ENCODE peak calls at places on chromosomes 6 and 20, in eight cellular contexts. Q, M, E, K, Z, X, J and A are unnamed samples.

GRCh38 chr6:136123464-136123863 is 126.6 kb downstream of the MTFR2 start:
- DNase-seq in M (peak; percentile 73), X (peak; percentile 73), K (no peak), J (peak; percentile 23), E (no peak), Z (no peak), Q (peak; percentile 36), A (no peak)

GRCh38 chr6:51571168-51571567 is 516.2 kb downstream of the PKHD1 start:
- DNase-seq in K (no peak), M (no peak), E (no peak), Z (no peak), J (no peak), X (no peak), Q (no peak), A (no peak)

GRCh38 chr6:17842014-17842776 is 135.5 kb upstream of the NUP153 start:
- DNase-seq in K (no peak), Q (no peak), J (no peak), M (no peak), X (no peak), E (peak; percentile 33), Z (no peak), A (peak; percentile 24)

GRCh38 chr20:43963872-43964791 is 49.5 kb downstream of the TOX2 start:
- DNase-seq in Z (no peak), M (peak; percentile 49), E (no peak), K (no peak), X (peak; percentile 66), J (peak; percentile 88), Q (no peak), A (peak; percentile 32)

GRCh38 chr6:88349511-88349910 is 183.4 kb upstream of the CNR1 start:
- DNase-seq in X (peak; percentile 67), K (no peak), Z (no peak), E (no peak), J (no peak), M (no peak), Q (peak; percentile 51), A (no peak)

GRCh38 chr6:41546866-41547798 is 951 bp downstream of the FOXP4 start:
- DNase-seq in J (peak; percentile 54), X (peak; percentile 83), M (peak; percentile 30), Z (no peak), K (peak; percentile 40), E (peak; percentile 81), Q (peak; percentile 31), A (peak; percentile 84)

GRCh38 chr20:62768815-62769287 is 27.4 kb upstream of the MRGBP start:
- DNase-seq in E (no peak), M (peak; percentile 61), K (no peak), X (peak; percentile 40), Z (no peak), Q (peak; percentile 25), J (no peak), A (no peak)

GRCh38 chr6:151609146-151609962 is 115.5 kb downstream of the CCDC170 start:
- DNase-seq in J (no peak), Q (no peak), M (no peak), E (no peak), K (no peak), Z (no peak), X (no peak), A (no peak)

GRCh38 chr6:154341326-154341725 is 15.3 kb downstream of the IPCEF1 start:
- DNase-seq in Q (no peak), E (no peak), Z (no peak), J (no peak), X (no peak), M (no peak), K (no peak), A (no peak)

GRCh38 chr20:55880361-55880760 is 125.0 kb downstream of the CBLN4 start:
- DNase-seq in E (no peak), K (no peak), Z (no peak), Q (no peak), J (no peak), X (no peak), M (no peak), A (no peak)

GRCh38 chr6:36054415-36054814 is 26.8 kb downstream of the MAPK14 start:
- DNase-seq in Z (no peak), E (no peak), M (peak; percentile 48), K (no peak), X (peak; percentile 37), Q (no peak), J (no peak), A (no peak)

GRCh38 chr6:36629792-36630191 is 35.6 kb downstream of the SRSF3 start:
- DNase-seq in Z (no peak), M (no peak), J (no peak), Q (no peak), E (no peak), X (no peak), K (no peak), A (no peak)

GRCh38 chr20:13492001-13492480 is 146.7 kb downstream of the TASP1 start:
- DNase-seq in K (peak; percentile 68), Q (no peak), J (peak; percentile 40), M (peak; percentile 72), X (peak; percentile 82), E (no peak), Z (peak; percentile 55), A (peak; percentile 65)
- H3K4me3 ChIP-seq in K (no peak overlapping the region), Q (no peak overlapping the region), J (no peak overlapping the region), M (no peak overlapping the region), X (peak overlapping the region; percentile 54), E (no peak overlapping the region), Z (no peak overlapping the region), A (no peak overlapping the region)

DNA sequence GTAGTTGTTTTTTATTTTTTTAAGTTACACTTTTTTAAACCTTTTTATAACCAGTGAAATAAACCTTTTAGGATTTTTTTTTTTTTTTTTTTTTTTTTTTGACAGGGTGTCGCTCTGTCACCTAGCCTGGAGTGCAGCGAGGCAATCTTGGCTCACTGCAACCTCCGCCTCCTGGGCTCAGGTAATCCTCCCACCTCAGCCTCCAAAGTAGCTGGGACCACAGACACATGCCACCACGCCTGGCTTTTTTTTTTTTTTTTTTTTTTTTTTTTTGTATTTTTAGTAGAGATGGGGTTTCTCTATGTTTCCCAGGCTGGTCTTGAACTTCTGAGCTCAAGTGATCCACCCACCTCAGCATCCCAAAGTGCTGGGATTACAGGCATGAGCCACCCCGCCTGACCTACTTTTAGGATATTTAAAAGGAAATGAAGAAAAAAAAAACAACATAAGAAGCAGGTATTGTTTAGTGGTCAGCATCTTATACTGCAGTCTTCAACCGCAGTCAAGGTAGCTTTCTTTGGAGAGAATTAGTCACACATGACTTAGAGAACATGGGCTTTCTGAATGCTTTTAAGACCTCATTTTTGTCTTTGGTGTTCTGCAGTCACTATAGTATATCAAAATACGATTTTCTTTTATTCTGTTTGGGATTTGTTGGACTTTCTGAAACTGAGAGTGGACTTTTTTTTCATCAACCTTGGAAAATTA is 1.6 kb downstream of the POLR1H start:
- DNase-seq in K (no peak), M (no peak), Q (no peak), Z (no peak), X (no peak), E (no peak), J (no peak), A (no peak)
- H3K4me1 ChIP-seq in K (peaks cover 13% of the 10 kb centered on the region), M (peaks cover 3% of the 10 kb centered on the region), Q (peaks cover 26% of the 10 kb centered on the region), Z (no peaks in the 10 kb centered on the region), X (peaks cover 16% of the 10 kb centered on the region), E (peaks cover 14% of the 10 kb centered on the region), J (peaks cover 5% of the 10 kb centered on the region), A (peaks cover 2% of the 10 kb centered on the region)

DNA sequence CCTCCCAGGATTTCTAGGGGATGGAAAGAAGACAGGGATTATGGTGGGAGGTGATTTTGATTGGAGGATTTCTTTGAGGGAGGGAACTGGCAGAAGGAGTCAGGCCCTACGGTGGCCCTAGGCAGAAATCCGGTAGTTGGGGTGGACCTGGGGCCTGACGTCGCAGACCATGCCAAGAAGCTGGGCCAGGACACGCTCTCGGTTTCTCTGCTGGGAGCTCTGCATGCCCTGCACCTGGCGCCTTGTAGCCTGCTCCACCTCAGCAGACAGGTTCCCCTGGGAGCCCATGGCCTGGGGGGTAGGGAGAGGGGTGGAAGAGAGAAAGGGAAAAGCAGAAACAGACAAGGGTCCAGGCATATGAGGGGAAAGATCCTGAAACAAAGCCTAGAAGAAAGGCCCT is 1.1 kb downstream of the ATP6V1G2 start:
- DNase-seq in Q (no peak), J (no peak), Z (no peak), X (no peak), M (no peak), K (no peak), E (no peak), A (no peak)
- H3K9ac ChIP-seq in Q (no peak overlapping the region), J (peak overlapping the region; percentile 95), Z (peak overlapping the region; percentile 76), X (no peak overlapping the region), M (no peak overlapping the region), K (no peak overlapping the region), E (peak overlapping the region; percentile 33), A (no peak overlapping the region)

DNA sequence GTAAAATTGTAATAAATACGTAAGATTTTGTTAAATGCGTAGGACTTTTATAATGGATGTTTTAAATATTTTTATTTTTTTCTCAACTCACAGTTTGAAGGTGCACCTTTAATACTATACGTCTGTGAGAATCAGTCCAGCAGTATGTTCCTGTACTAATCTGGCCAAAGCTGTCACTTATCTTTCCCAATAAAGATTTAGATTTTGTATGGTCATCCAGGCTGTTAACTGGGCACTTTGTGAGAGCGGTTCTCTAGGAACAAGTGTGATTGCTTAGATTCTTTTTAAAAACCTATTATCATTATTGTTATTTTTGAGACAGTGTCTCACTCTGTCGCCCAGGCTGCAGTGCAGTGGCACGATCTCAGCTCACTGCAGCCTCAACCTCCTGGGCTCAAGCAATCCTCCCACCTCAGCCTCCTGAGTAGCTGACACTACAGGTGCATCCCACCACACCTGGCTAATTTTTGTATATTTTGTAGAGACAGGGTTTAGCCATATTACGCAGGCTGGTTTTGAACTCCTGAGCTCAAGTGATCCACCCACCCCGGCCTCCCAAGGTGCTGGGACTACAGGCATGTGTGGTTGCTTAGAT is 1.7 kb downstream of the DCBLD1 start:
- DNase-seq in K (no peak), Q (peak; percentile 12), M (no peak), J (no peak), X (no peak), E (no peak), Z (no peak), A (no peak)
- H3K4me3 ChIP-seq in K (peak overlapping the region; percentile 67), Q (peak overlapping the region; percentile 92), M (peak overlapping the region; percentile 98), J (peak overlapping the region; percentile 92), X (peak overlapping the region; percentile 77), E (peak overlapping the region; percentile 76), Z (peak overlapping the region; percentile 70), A (peak overlapping the region; percentile 97)

DNA sequence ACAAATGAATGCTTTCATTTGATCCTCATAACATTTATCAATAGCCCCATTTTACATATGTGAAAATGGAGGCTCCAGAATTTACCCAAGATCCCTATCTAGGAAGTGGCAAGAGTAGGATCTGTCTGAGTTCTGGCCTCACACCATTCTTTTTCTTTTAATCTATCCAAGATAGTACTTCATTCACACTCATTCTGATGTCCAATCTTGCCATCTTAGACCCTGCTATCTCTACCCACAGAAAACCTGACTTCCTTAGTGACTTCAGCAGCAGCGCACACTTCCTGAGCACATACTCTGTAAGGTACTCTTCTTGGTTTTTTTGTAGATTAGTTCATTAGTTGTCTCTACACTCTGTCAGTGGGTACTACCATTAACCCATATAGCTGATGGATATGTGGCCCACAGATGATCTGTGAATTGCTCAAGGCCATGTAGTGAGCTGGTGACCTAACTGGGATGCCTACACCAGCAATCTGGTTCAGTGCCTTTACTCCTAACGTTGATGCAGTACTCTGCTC is 36.3 kb downstream of the COX4I2 start:
- DNase-seq in E (no peak), K (no peak), J (no peak), M (no peak), Z (no peak), Q (no peak), X (no peak), A (no peak)
- H3K4me1 ChIP-seq in E (peaks cover 91% of the 10 kb centered on the region), K (peaks cover 10% of the 10 kb centered on the region), J (peaks cover 53% of the 10 kb centered on the region), M (peaks cover 45% of the 10 kb centered on the region), Z (peaks cover 3% of the 10 kb centered on the region), Q (peaks cover 54% of the 10 kb centered on the region), X (peaks cover 29% of the 10 kb centered on the region), A (peaks cover 13% of the 10 kb centered on the region)

DNA sequence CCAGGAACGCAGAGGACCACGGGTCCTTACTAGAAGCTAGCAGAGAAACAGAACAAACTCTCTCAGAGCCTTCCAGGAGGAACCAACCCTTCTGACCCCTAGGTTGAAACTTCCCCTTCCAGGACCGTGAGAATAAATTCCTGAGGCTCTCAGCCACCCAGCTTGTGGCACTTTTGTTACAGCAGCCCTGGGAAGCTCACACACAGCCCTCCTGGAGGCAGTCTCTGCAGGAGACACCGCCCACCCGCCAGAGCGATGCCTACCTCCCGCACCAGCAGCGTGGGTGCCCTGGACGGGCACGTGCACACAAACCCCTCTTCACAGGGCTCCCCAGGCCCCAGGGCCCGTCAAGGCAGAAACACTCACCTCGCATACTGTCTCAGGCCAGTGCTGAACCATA is 4.2 kb downstream of the RNASET2 start:
- DNase-seq in M (no peak), Z (no peak), X (no peak), Q (no peak), E (no peak), J (no peak), K (no peak), A (peak; percentile 43)
- H3K9ac ChIP-seq in M (no peak overlapping the region), Z (no peak overlapping the region), X (no peak overlapping the region), Q (no peak overlapping the region), E (no peak overlapping the region), J (no peak overlapping the region), K (no peak overlapping the region), A (no peak overlapping the region)